ENCODE peak calls at places on chromosomes 12 and 14, in eight cellular contexts. E, I, Z, L, W, F, M and J are unnamed samples.

GRCh38 chr14:22979748-22980392 is 2.5 kb downstream of the AJUBA start:
- DNase-seq in Z (no peak), W (peak; percentile 23), E (no peak), F (no peak), L (no peak), M (no peak), I (no peak), J (no peak)

GRCh38 chr14:48914921-48915320 is 671.3 kb downstream of the RPS29 start:
- DNase-seq in F (no peak), L (no peak), E (no peak), W (no peak), I (no peak), Z (no peak), M (no peak), J (no peak)

GRCh38 chr12:132521726-132522292 is 31.9 kb downstream of the FBRSL1 start:
- DNase-seq in L (no peak), E (no peak), W (no peak), M (no peak), F (no peak), I (no peak), Z (no peak), J (no peak)

GRCh38 chr14:35386673-35387125 is 17.9 kb downstream of the NFKBIA start:
- DNase-seq in W (no peak), M (peak; percentile 15), I (no peak), E (no peak), L (no peak), F (no peak), Z (no peak), J (no peak)

GRCh38 chr14:46405095-46405494 is 246.5 kb downstream of the RPL10L start:
- DNase-seq in F (no peak), W (no peak), M (no peak), E (no peak), Z (no peak), L (no peak), I (no peak), J (no peak)

GRCh38 chr14:69666112-69666511 is 54.7 kb downstream of the SUSD6 start:
- DNase-seq in Z (no peak), L (no peak), M (no peak), I (no peak), W (peak; percentile 52), E (no peak), F (no peak), J (no peak)

GRCh38 chr12:25311501-25311900 is 60.8 kb upstream of the KRAS start:
- DNase-seq in Z (no peak), E (no peak), M (no peak), F (no peak), L (no peak), W (peak; percentile 61), I (no peak), J (no peak)

GRCh38 chr12:88952543-88952942 is 372.3 kb upstream of the KITLG start:
- DNase-seq in I (no peak), W (peak; percentile 47), M (no peak), F (no peak), E (peak; percentile 13), Z (no peak), L (no peak), J (no peak)

GRCh38 chr12:15152456-15152855 is 68.8 kb downstream of the RERG start:
- DNase-seq in I (peak; percentile 56), L (no peak), W (peak; percentile 37), F (no peak), E (no peak), Z (no peak), M (no peak), J (no peak)

GRCh38 chr14:55139152-55139551 is 10.1 kb downstream of the LGALS3 start:
- DNase-seq in M (no peak), W (no peak), F (no peak), L (no peak), I (no peak), Z (no peak), E (no peak), J (no peak)

GRCh38 chr14:55141812-55142211 is 12.8 kb downstream of the LGALS3 start:
- DNase-seq in M (no peak), L (no peak), E (no peak), I (no peak), F (no peak), W (no peak), Z (no peak), J (no peak)

GRCh38 chr14:55138091-55138490 is 9.0 kb downstream of the LGALS3 start:
- DNase-seq in F (no peak), M (no peak), L (peak; percentile 70), W (peak; percentile 33), E (no peak), I (no peak), Z (no peak), J (no peak)

GRCh38 chr14:55142466-55142865 is 13.4 kb downstream of the LGALS3 start:
- DNase-seq in F (no peak), W (no peak), I (no peak), M (no peak), Z (no peak), E (no peak), L (no peak), J (no peak)

DNA sequence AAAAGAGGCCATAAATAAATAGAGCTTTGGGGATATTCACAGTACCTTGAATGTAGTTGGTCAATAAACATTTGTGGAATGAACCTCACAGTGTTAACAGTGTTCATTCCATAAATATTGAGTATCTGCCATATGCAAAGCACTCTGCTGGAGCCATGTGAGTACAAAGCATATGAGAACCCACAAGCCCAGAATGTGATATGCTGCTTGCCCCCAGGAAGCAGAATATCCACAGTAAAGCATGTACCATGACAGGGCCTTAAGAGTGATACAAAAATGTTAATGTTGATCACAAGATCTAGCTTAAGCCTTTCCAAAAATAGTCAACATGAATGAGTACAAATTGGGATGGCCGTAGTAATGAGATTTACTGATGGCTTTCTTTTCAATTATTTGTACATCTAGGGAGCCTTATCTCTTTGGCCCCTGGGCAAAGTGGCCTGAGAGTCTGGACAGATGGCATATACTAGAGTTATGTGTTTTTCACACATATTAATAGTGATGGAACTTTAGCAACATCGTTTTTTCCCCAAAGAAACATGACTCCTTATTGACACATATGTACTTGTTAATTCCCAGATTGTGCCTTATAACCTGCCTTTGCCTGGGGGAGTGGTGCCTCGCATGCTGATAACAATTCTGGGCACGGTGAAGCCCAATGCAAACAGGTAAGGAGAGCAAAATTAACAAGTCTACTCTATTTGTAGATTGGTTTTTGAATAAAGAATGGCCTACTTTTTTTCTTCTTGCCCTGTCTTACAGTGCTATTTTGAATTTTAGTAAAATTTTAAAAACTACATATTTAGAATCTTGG is 10.9 kb downstream of the LGALS3 start:
- DNase-seq in F (no peak), L (no peak), I (no peak), W (no peak), E (no peak), M (no peak), Z (no peak), J (no peak)
- H3K4me1 ChIP-seq in F (no peaks in the 10 kb centered on the region), L (no peaks in the 10 kb centered on the region), I (no peaks in the 10 kb centered on the region), W (peaks cover 20% of the 10 kb centered on the region), E (peaks cover 24% of the 10 kb centered on the region), M (peaks cover 51% of the 10 kb centered on the region), Z (no peaks in the 10 kb centered on the region), J (no peaks in the 10 kb centered on the region)

GRCh38 chr12:31895449-31896150 is 63.6 kb upstream of the RESF1 start:
- DNase-seq in Z (no peak), E (no peak), M (no peak), I (no peak), W (no peak), F (no peak), L (no peak), J (no peak)

GRCh38 chr12:31899136-31899535 is 60.1 kb upstream of the RESF1 start:
- DNase-seq in F (no peak), W (no peak), Z (no peak), L (no peak), E (no peak), M (no peak), I (no peak), J (no peak)

GRCh38 chr12:31900271-31900670 is 58.9 kb upstream of the RESF1 start:
- DNase-seq in I (no peak), M (no peak), E (no peak), W (no peak), Z (no peak), F (no peak), L (no peak), J (no peak)

GRCh38 chr12:31896514-31897039 is 62.6 kb upstream of the RESF1 start:
- DNase-seq in M (peak; percentile 31), E (peak; percentile 11), F (no peak), W (no peak), I (no peak), Z (no peak), L (no peak), J (no peak)

GRCh38 chr12:31897791-31898503 is 61.3 kb upstream of the RESF1 start:
- DNase-seq in E (peak; percentile 26), L (peak; percentile 60), W (peak; percentile 3), I (peak; percentile 66), Z (no peak), M (peak; percentile 40), F (peak; percentile 24), J (no peak)
- H3K9me3 ChIP-seq in E (no peaks in the 10 kb centered on the region), L (no peaks in the 10 kb centered on the region), W (no peaks in the 10 kb centered on the region), I (no peaks in the 10 kb centered on the region), Z (no peaks in the 10 kb centered on the region), M (peaks cover 6% of the 10 kb centered on the region), F (no peaks in the 10 kb centered on the region), J (no peaks in the 10 kb centered on the region)

DNA sequence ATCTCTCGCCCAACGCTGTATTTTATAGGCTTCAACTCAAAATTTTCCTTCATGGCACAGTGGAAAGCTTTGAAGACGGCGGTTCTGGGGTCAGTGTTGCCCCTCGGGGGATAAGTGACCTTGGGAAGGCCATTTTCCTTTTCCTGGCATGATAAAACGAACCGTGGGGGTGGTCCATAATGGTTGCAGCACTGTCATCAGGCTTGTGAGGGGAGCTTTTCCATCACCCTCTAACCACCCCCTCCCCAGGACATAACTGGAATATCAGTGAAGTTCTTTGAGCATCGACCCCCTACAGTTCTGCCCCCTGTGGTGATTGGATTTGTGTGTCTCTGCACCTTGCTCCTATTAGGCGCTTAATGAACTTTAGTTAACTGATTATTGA is 16.0 kb downstream of the FOS start:
- DNase-seq in L (no peak), M (no peak), F (no peak), Z (peak; percentile 47), E (no peak), I (no peak), W (no peak), J (no peak)
- H3K4me1 ChIP-seq in L (peaks cover 12% of the 10 kb centered on the region), M (peaks cover 28% of the 10 kb centered on the region), F (peaks cover 4% of the 10 kb centered on the region), Z (peaks cover 22% of the 10 kb centered on the region), E (peaks cover 28% of the 10 kb centered on the region), I (no peaks in the 10 kb centered on the region), W (peaks cover 19% of the 10 kb centered on the region), J (peaks cover 18% of the 10 kb centered on the region)

GRCh38 chr12:130079254-130079653 is 83.0 kb upstream of the FZD10 start:
- DNase-seq in Z (no peak), M (no peak), I (no peak), L (no peak), F (no peak), W (no peak), E (no peak), J (no peak)
- H3K9me3 ChIP-seq in Z (peaks cover 6% of the 10 kb centered on the region), M (peaks cover 24% of the 10 kb centered on the region), I (no peaks in the 10 kb centered on the region), L (no peaks in the 10 kb centered on the region), F (no peaks in the 10 kb centered on the region), W (no peaks in the 10 kb centered on the region), E (no peaks in the 10 kb centered on the region), J (peaks cover 13% of the 10 kb centered on the region)